ENCODE peak calls at places on chromosome 22, in four cellular contexts. One of them, this sample, is unnamed.

GRCh38 chr22:30969532-30970355 is 679 bp downstream of the TUG1 start:
- DNase-seq in activated CD4-positive, CD25-positive, alpha-beta regulatory T cell treated with anti-CD3 and anti-CD28 coated beads, Interleukin-2, amount 50 U/mL, for 72 hours: peak
- DNase-seq in fibroblast of the conjunctiva: peak
- DNase-seq in GM13976: no peak
- DNase-seq in this sample: peak

GRCh38 chr22:49325531-49326395 is 501.9 kb downstream of the BRD1 start:
- DNase-seq in GM13976: peak
- DNase-seq in activated CD4-positive, CD25-positive, alpha-beta regulatory T cell treated with anti-CD3 and anti-CD28 coated beads, Interleukin-2, amount 50 U/mL, for 72 hours: peak
- DNase-seq in fibroblast of the conjunctiva: no peak
- DNase-seq in this sample: no peak

GRCh38 chr22:42966389-42966998 is 48.5 kb downstream of the PACSIN2 start:
- DNase-seq in activated CD4-positive, CD25-positive, alpha-beta regulatory T cell treated with anti-CD3 and anti-CD28 coated beads, Interleukin-2, amount 50 U/mL, for 72 hours: no peak
- DNase-seq in fibroblast of the conjunctiva: no peak
- DNase-seq in GM13976: no peak
- DNase-seq in this sample: no peak

GRCh38 chr22:40485813-40486610 is 115.6 kb downstream of the SGSM3 start:
- DNase-seq in GM13976: no peak
- DNase-seq in activated CD4-positive, CD25-positive, alpha-beta regulatory T cell treated with anti-CD3 and anti-CD28 coated beads, Interleukin-2, amount 50 U/mL, for 72 hours: no peak
- DNase-seq in fibroblast of the conjunctiva: no peak
- DNase-seq in this sample: no peak

GRCh38 chr22:39994566-39995345 is at the start of gene FAM83F:
- DNase-seq in activated CD4-positive, CD25-positive, alpha-beta regulatory T cell treated with anti-CD3 and anti-CD28 coated beads, Interleukin-2, amount 50 U/mL, for 72 hours: peak
- DNase-seq in GM13976: peak
- DNase-seq in fibroblast of the conjunctiva: no peak
- DNase-seq in this sample: no peak

GRCh38 chr22:46087816-46088277 is 62.5 kb upstream of the PPARA start:
- DNase-seq in activated CD4-positive, CD25-positive, alpha-beta regulatory T cell treated with anti-CD3 and anti-CD28 coated beads, Interleukin-2, amount 50 U/mL, for 72 hours: no peak
- DNase-seq in GM13976: no peak
- DNase-seq in fibroblast of the conjunctiva: peak
- DNase-seq in this sample: peak

GRCh38 chr22:44597616-44598015 is 99.6 kb upstream of the RTL6 start:
- DNase-seq in GM13976: no peak
- DNase-seq in fibroblast of the conjunctiva: no peak
- DNase-seq in activated CD4-positive, CD25-positive, alpha-beta regulatory T cell treated with anti-CD3 and anti-CD28 coated beads, Interleukin-2, amount 50 U/mL, for 72 hours: no peak
- DNase-seq in this sample: no peak

GRCh38 chr22:17831527-17832251 is 57.4 kb upstream of the BID start:
- DNase-seq in activated CD4-positive, CD25-positive, alpha-beta regulatory T cell treated with anti-CD3 and anti-CD28 coated beads, Interleukin-2, amount 50 U/mL, for 72 hours: no peak
- DNase-seq in GM13976: no peak
- DNase-seq in fibroblast of the conjunctiva: no peak
- DNase-seq in this sample: no peak

GRCh38 chr22:24975813-24976341 is 23.4 kb downstream of the KIAA1671 start:
- DNase-seq in GM13976: no peak
- DNase-seq in fibroblast of the conjunctiva: no peak
- DNase-seq in activated CD4-positive, CD25-positive, alpha-beta regulatory T cell treated with anti-CD3 and anti-CD28 coated beads, Interleukin-2, amount 50 U/mL, for 72 hours: no peak
- DNase-seq in this sample: no peak

GRCh38 chr22:22030493-22031182 is 48.1 kb upstream of the TOP3B start:
- DNase-seq in activated CD4-positive, CD25-positive, alpha-beta regulatory T cell treated with anti-CD3 and anti-CD28 coated beads, Interleukin-2, amount 50 U/mL, for 72 hours: no peak
- DNase-seq in fibroblast of the conjunctiva: no peak
- DNase-seq in GM13976: peak
- DNase-seq in this sample: no peak

GRCh38 chr22:49810363-49811013 is 17.2 kb downstream of the BRD1 start:
- DNase-seq in activated CD4-positive, CD25-positive, alpha-beta regulatory T cell treated with anti-CD3 and anti-CD28 coated beads, Interleukin-2, amount 50 U/mL, for 72 hours: no peak
- DNase-seq in GM13976: no peak
- DNase-seq in fibroblast of the conjunctiva: no peak
- DNase-seq in this sample: no peak

This sample was measured in amniotic stem cell.